ENCODE peak calls at places on chromosomes 11 and 22, in six cellular contexts. Y is mucosa of gallbladder, Q is NCI-H2029, W is posterior cingulate gyrus, J is NCI-H345, K is GM04504. H is an unnamed sample.

GRCh38 chr11:106691807-106692365 is 326.4 kb downstream of the GUCY1A2 start:
- DNase-seq in J (no peak), Y (no peak), Q (no peak), K (no peak), W (no peak), H (no peak)

GRCh38 chr22:48417143-48418070 is 1410.3 kb downstream of the BRD1 start:
- DNase-seq in K (no peak), J (no peak), W (no peak), Y (no peak), Q (no peak), H (no peak)

GRCh38 chr11:27934830-27935145 is 173.2 kb downstream of the KIF18A start:
- DNase-seq in Y (no peak), J (no peak), Q (no peak), W (no peak), K (peak), H (no peak)

GRCh38 chr11:79430280-79430679 is 10.6 kb downstream of the TENM4 start:
- DNase-seq in K (no peak), Q (no peak), J (no peak), W (no peak), Y (no peak), H (no peak)

GRCh38 chr22:41181349-41182241 is 23.5 kb upstream of the L3MBTL2 start:
- DNase-seq in Y (no peak), K (peak), W (no peak), Q (peak), J (no peak), H (no peak)

GRCh38 chr11:46345131-46345597 is 2.1 kb upstream of the DGKZ start:
- DNase-seq in Y (peak), W (no peak), Q (no peak), J (peak), K (no peak), H (no peak)

GRCh38 chr11:103959279-103959930 is 77.0 kb upstream of the DDI1 start:
- DNase-seq in J (no peak), W (no peak), K (peak), Y (no peak), Q (no peak), H (no peak)

GRCh38 chr11:124918950-124919349 is at the start of gene HEPN1:
- DNase-seq in K (no peak), Q (no peak), J (no peak), W (no peak), Y (no peak), H (no peak)

GRCh38 chr11:78651136-78651775 is 76.6 kb upstream of the NARS2 start:
- DNase-seq in Y (no peak), Q (no peak), J (no peak), W (no peak), K (no peak), H (no peak)

GRCh38 chr11:59174664-59175033 is 2.7 kb downstream of the DTX4 start:
- DNase-seq in J (no peak), Q (no peak), W (no peak), Y (peak), K (peak), H (no peak)

GRCh38 chr11:74371269-74372039 is 26.8 kb downstream of the PGM2L1 start:
- DNase-seq in K (peak), J (peak), W (no peak), Q (peak), Y (no peak), H (no peak)

GRCh38 chr11:73152086-73152853 is 10.2 kb upstream of the FCHSD2 start:
- DNase-seq in K (no peak), J (no peak), Q (no peak), Y (no peak), W (no peak), H (no peak)

GRCh38 chr22:32684822-32685187 is 116.7 kb upstream of the TIMP3 start:
- DNase-seq in K (no peak), Q (no peak), Y (no peak), W (no peak), J (no peak), H (no peak)

GRCh38 chr11:107928046-107928766 is at the start of gene RAB39A:
- DNase-seq in W (peak), K (peak), Y (peak), Q (peak), J (peak), H (peak)

GRCh38 chr11:60944504-60945294 is 7.3 kb downstream of the SLC15A3 start:
- DNase-seq in K (no peak), Q (no peak), J (no peak), W (no peak), Y (no peak), H (no peak)

GRCh38 chr11:115469361-115469760 is 34.9 kb downstream of the CADM1 start:
- DNase-seq in K (no peak), W (no peak), Y (no peak), Q (no peak), J (no peak), H (no peak)

GRCh38 chr11:74870485-74870884 is 78.4 kb downstream of the XRRA1 start:
- DNase-seq in J (no peak), Q (peak), K (peak), W (no peak), Y (no peak), H (no peak)

GRCh38 chr11:706957-707816 is 1.2 kb downstream of the EPS8L2 start:
- DNase-seq in Q (no peak), Y (no peak), K (no peak), W (no peak), J (no peak), H (no peak)

GRCh38 chr22:36858156-36858555 is 2.6 kb upstream of the NCF4 start:
- DNase-seq in Y (no peak), Q (no peak), J (no peak), W (no peak), K (no peak), H (no peak)

GRCh38 chr11:125504580-125504979 is 8.5 kb upstream of the FEZ1 start:
- DNase-seq in J (no peak), Y (no peak), W (no peak), K (no peak), Q (no peak), H (no peak)

GRCh38 chr22:16959345-16959930 is 48.6 kb downstream of the GAB4 start:
- DNase-seq in W (no peak), K (no peak), Q (peak), J (no peak), Y (no peak), H (no peak)

GRCh38 chr22:45688606-45689080 is 17.0 kb downstream of the ATXN10 start:
- DNase-seq in J (no peak), Y (peak), Q (no peak), K (peak), W (no peak), H (no peak)

GRCh38 chr11:116276051-116277044 is 496.4 kb downstream of the BUD13 start:
- DNase-seq in Q (peak), W (peak), J (peak), Y (peak), K (no peak), H (no peak)

GRCh38 chr22:16838073-16838472 is 12.9 kb upstream of the XKR3 start:
- DNase-seq in K (no peak), Q (no peak), W (no peak), Y (no peak), J (no peak), H (no peak)

GRCh38 chr11:15507592-15507991 is 392.9 kb downstream of the INSC start:
- DNase-seq in J (no peak), Q (no peak), W (no peak), Y (peak), K (no peak), H (no peak)

GRCh38 chr11:61158691-61159381 is 2.4 kb downstream of the VPS37C start:
- DNase-seq in Y (no peak), W (no peak), Q (peak), K (peak), J (peak), H (no peak)

GRCh38 chr11:32821917-32822560 is 7.7 kb upstream of the PRRG4 start:
- DNase-seq in Q (no peak), Y (no peak), J (no peak), W (no peak), K (no peak), H (no peak)

GRCh38 chr11:59368238-59369022 is 9.7 kb downstream of the OR5AN1 start:
- DNase-seq in K (no peak), Q (no peak), J (no peak), W (no peak), Y (no peak), H (no peak)

GRCh38 chr11:19962795-19963163 is 197.5 kb downstream of the DBX1 start:
- DNase-seq in Q (no peak), W (no peak), K (peak), Y (no peak), J (no peak), H (no peak)

GRCh38 chr11:104075091-104075490 is 38.7 kb downstream of the DDI1 start:
- DNase-seq in K (no peak), Y (no peak), J (no peak), W (no peak), Q (no peak), H (no peak)

GRCh38 chr11:128599729-128600128 is 12.4 kb upstream of the ETS1 start:
- DNase-seq in Y (no peak), J (no peak), W (no peak), K (no peak), Q (no peak), H (no peak)

H was measured in SIG-M5.